ENCODE peak calls at places on chromosome 14, in six cellular contexts. J is bronchial epithelial cell, P is kidney epithelial cell, F is upper lobe of right lung, E is endothelial cell, G is heart right ventricle. S is an unnamed sample.

GRCh38 chr14:101223147-101223546 is 319.6 kb upstream of the RTL1 start:
- DNase-seq in J (no peak), P (no peak), F (no peak), E (no peak), G (no peak), S (peak; percentile 46)

GRCh38 chr14:68510951-68511726 is 281.7 kb downstream of the ZFP36L1 start:
- DNase-seq in J (no peak), P (no peak), F (no peak), E (no peak), G (no peak), S (no peak)

GRCh38 chr14:49769171-49769570 is 1.2 kb downstream of the KLHDC2 start:
- DNase-seq in J (peak; percentile 27), P (no peak), F (no peak), E (no peak), G (no peak), S (no peak)

GRCh38 chr14:87186745-87187144 is 806.2 kb downstream of the GALC start:
- DNase-seq in J (no peak), P (no peak), F (no peak), E (no peak), G (no peak), S (no peak)

GRCh38 chr14:78921856-78922255 is 751.7 kb downstream of the NRXN3 start:
- DNase-seq in J (peak; percentile 57), P (peak; percentile 32), F (no peak), E (no peak), G (no peak), S (no peak)

GRCh38 chr14:33564774-33565630 is 385.9 kb downstream of the EGLN3 start:
- DNase-seq in J (peak; percentile 97), P (peak; percentile 86), F (no peak), E (peak; percentile 7), G (no peak), S (no peak)

GRCh38 chr14:94697773-94698556 is 71.9 kb downstream of the GSC start:
- DNase-seq in J (no peak), P (no peak), F (no peak), E (no peak), G (no peak), S (no peak)

GRCh38 chr14:77284066-77284855 is 13.3 kb upstream of the NGB start:
- DNase-seq in J (no peak), P (no peak), F (no peak), E (no peak), G (no peak), S (no peak)

GRCh38 chr14:68792830-68793733 is at the start of gene ZFP36L1:
- DNase-seq in J (peak; percentile 88), P (peak; percentile 92), F (peak; percentile 96), E (peak; percentile 93), G (peak; percentile 96), S (peak; percentile 96)

GRCh38 chr14:22561661-22562579 is 27.1 kb downstream of the DAD1 start:
- DNase-seq in J (no peak), P (no peak), F (no peak), E (no peak), G (no peak), S (peak; percentile 8)

GRCh38 chr14:91889477-91890211 is 22.3 kb upstream of the TC2N start:
- DNase-seq in J (no peak), P (no peak), F (no peak), E (no peak), G (no peak), S (no peak)
- TF ChIP-seq CTCF in J (no peak), P (no peak), F (no peak), E (no peak), G (peak; percentile 21), S (no peak)

GRCh38 chr14:91860238-91860637 is 7.1 kb downstream of the TC2N start:
- DNase-seq in J (no peak), P (no peak), F (no peak), E (no peak), G (no peak), S (no peak)

GRCh38 chr14:91862417-91862816 is 4.9 kb downstream of the TC2N start:
- DNase-seq in J (no peak), P (no peak), F (no peak), E (no peak), G (no peak), S (no peak)

GRCh38 chr14:91861091-91861490 is 6.2 kb downstream of the TC2N start:
- DNase-seq in J (no peak), P (no peak), F (no peak), E (no peak), G (no peak), S (no peak)

GRCh38 chr14:91854327-91854934 is 12.9 kb downstream of the TC2N start:
- DNase-seq in J (no peak), P (no peak), F (no peak), E (no peak), G (no peak), S (no peak)

GRCh38 chr14:91858536-91859275 is 8.6 kb downstream of the TC2N start:
- DNase-seq in J (peak; percentile 58), P (no peak), F (no peak), E (no peak), G (no peak), S (no peak)
- TF ChIP-seq CTCF in J (peak; percentile 4), P (no peak), F (no peak), E (no peak), G (no peak), S (no peak)

DNA sequence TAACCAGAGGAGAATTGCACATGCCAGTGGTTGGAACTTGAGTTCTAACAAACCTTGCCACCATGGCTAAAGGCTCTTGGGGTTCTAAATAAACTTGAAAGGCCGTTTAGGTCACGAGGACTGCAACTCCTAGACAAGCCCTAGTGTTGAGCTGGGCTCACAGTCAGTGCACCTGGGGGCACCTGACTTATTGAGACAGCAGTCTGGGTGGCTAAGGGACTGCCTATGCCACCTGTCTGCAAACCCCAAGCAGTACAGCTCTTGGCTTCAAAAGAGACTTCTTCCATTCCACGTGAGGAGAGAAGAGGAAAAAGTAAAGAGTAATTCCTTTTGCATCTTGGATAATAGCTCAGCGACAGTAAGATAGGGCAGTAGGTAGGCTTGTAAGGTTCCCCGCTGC is 765.6 kb upstream of the FOXG1 start:
- DNase-seq in J (no peak), P (no peak), F (no peak), E (no peak), G (no peak), S (no peak)
- TF ChIP-seq CTCF in J (no peak), P (no peak), F (no peak), E (no peak), G (no peak), S (no peak)

GRCh38 chr14:103089386-103090335 is 4.9 kb upstream of the EXOC3L4 start:
- DNase-seq in J (no peak), P (no peak), F (no peak), E (no peak), G (no peak), S (no peak)

GRCh38 chr14:103091041-103091882 is 3.3 kb upstream of the EXOC3L4 start:
- DNase-seq in J (no peak), P (no peak), F (peak; percentile 88), E (peak; percentile 62), G (no peak), S (no peak)

GRCh38 chr14:103093856-103094405 is 594 bp upstream of the EXOC3L4 start:
- DNase-seq in J (no peak), P (no peak), F (no peak), E (no peak), G (no peak), S (no peak)

GRCh38 chr14:103090481-103091020 is 4.0 kb upstream of the EXOC3L4 start:
- DNase-seq in J (no peak), P (no peak), F (no peak), E (no peak), G (no peak), S (no peak)

DNA sequence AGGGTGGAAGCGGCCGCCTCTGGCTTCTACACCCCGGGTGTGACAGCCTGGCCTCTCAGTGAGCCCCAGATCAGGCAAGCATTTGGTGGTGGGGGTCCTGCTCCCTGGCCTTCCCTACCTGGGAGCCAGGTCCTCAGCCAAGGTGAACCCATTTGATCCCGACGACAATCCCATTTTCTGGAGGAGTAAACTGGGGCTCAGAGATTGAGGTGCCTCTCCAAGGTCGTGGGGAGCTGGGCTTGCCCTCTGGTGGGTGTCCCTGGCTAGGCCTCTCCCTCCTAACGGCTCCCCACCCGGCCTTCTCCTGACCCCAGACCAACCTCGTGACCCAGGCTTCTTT is 2.7 kb upstream of the EXOC3L4 start:
- DNase-seq in J (no peak), P (no peak), F (no peak), E (no peak), G (no peak), S (no peak)
- TF ChIP-seq CTCF in J (no peak), P (no peak), F (no peak), E (no peak), G (no peak), S (no peak)

GRCh38 chr14:58341152-58341748 is 42.9 kb downstream of the ARID4A start:
- DNase-seq in J (no peak), P (no peak), F (no peak), E (no peak), G (no peak), S (no peak)
- TF ChIP-seq CTCF in J (no peak), P (no peak), F (no peak), E (no peak), G (no peak), S (no peak)

GRCh38 chr14:65103150-65103760 is 938 bp upstream of the MAX start:
- DNase-seq in J (peak; percentile 13), P (no peak), F (no peak), E (no peak), G (no peak), S (no peak)
- TF ChIP-seq CTCF in J (no peak), P (peak; percentile 10), F (peak; percentile 11), E (no peak), G (no peak), S (peak; percentile 21)

DNA sequence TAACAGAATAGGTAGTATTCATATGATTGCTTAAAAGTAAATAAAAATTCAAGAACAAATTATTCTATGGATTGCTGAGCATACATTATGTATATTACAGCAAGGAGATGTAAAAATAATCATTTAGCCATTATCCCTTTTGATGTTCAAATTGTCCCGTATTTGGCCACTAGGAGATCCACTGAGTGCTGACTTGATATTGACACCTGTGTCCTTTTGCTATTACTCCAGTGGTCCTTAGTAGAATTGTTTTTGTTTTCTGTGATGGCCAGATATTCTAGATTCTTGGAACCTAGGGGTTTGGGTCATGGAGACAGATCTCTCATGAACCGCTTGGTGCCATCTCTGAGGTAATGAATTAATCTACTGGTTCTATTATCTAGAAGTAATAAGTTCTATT is 16.8 kb downstream of the ERO1A start:
- DNase-seq in J (no peak), P (no peak), F (no peak), E (no peak), G (no peak), S (no peak)
- TF ChIP-seq CTCF in J (peak; percentile 32), P (peak; percentile 45), F (peak; percentile 28), E (peak; percentile 60), G (no peak), S (peak; percentile 28)

GRCh38 chr14:20682435-20683124 is 1.8 kb upstream of the RNASE4 start:
- DNase-seq in J (peak; percentile 89), P (no peak), F (peak; percentile 93), E (peak; percentile 72), G (peak; percentile 93), S (peak; percentile 93)
- TF ChIP-seq CTCF in J (peak; percentile 23), P (peak; percentile 15), F (no peak), E (no peak), G (peak; percentile 45), S (no peak)

S was measured in osteocyte.